ENCODE peak calls at places on chromosomes 12 and 14, in four cellular contexts. One of them, this sample, is unnamed.

GRCh38 chr14:100320157-100320856 is 2.8 kb upstream of the SLC25A47 start:
- DNase-seq in NB4: no peak
- DNase-seq in NCI-H748 treated with DMSO at 0.1 percent for 48 hours: no peak
- DNase-seq in body of pancreas: no peak
- DNase-seq in this sample: no peak

GRCh38 chr12:20808521-20808920 is 2.0 kb upstream of the SLCO1B3 start:
- DNase-seq in NCI-H748 treated with DMSO at 0.1 percent for 48 hours: no peak
- DNase-seq in body of pancreas: no peak
- DNase-seq in NB4: peak
- DNase-seq in this sample: no peak

GRCh38 chr12:77047341-77048202 is 17.8 kb downstream of the E2F7 start:
- DNase-seq in NB4: no peak
- DNase-seq in body of pancreas: no peak
- DNase-seq in NCI-H748 treated with DMSO at 0.1 percent for 48 hours: no peak
- DNase-seq in this sample: no peak

GRCh38 chr12:66119229-66119869 is 11.2 kb downstream of the LLPH start:
- DNase-seq in NCI-H748 treated with DMSO at 0.1 percent for 48 hours: no peak
- DNase-seq in NB4: peak
- DNase-seq in body of pancreas: no peak
- DNase-seq in this sample: no peak

GRCh38 chr12:52182898-52183543 is 8.8 kb downstream of the KRT80 start:
- DNase-seq in NB4: no peak
- DNase-seq in NCI-H748 treated with DMSO at 0.1 percent for 48 hours: no peak
- DNase-seq in body of pancreas: no peak
- DNase-seq in this sample: no peak

GRCh38 chr12:22738945-22739344 is 114.0 kb downstream of the ETNK1 start:
- DNase-seq in NB4: no peak
- DNase-seq in NCI-H748 treated with DMSO at 0.1 percent for 48 hours: no peak
- DNase-seq in body of pancreas: no peak
- DNase-seq in this sample: no peak

GRCh38 chr14:35405304-35405996 is 901 bp upstream of the NFKBIA start:
- DNase-seq in NCI-H748 treated with DMSO at 0.1 percent for 48 hours: no peak
- DNase-seq in body of pancreas: peak
- DNase-seq in NB4: no peak
- DNase-seq in this sample: no peak

GRCh38 chr14:55553791-55554190 is 26.2 kb upstream of the KTN1 start:
- DNase-seq in body of pancreas: no peak
- DNase-seq in NCI-H748 treated with DMSO at 0.1 percent for 48 hours: no peak
- DNase-seq in NB4: no peak
- DNase-seq in this sample: no peak

GRCh38 chr12:84986586-84986985 is 49.5 kb downstream of the TSPAN19 start:
- DNase-seq in NCI-H748 treated with DMSO at 0.1 percent for 48 hours: peak
- DNase-seq in NB4: no peak
- DNase-seq in body of pancreas: no peak
- DNase-seq in this sample: no peak

GRCh38 chr14:105483300-105484068 is 3.2 kb upstream of the CRIP1 start:
- DNase-seq in body of pancreas: no peak
- DNase-seq in NB4: no peak
- DNase-seq in NCI-H748 treated with DMSO at 0.1 percent for 48 hours: no peak
- DNase-seq in this sample: no peak

GRCh38 chr14:22428681-22429315 is 160.2 kb downstream of the DAD1 start:
- DNase-seq in body of pancreas: no peak
- DNase-seq in NCI-H748 treated with DMSO at 0.1 percent for 48 hours: no peak
- DNase-seq in NB4: peak
- DNase-seq in this sample: no peak

GRCh38 chr12:52155048-52155868 is 36.6 kb downstream of the KRT80 start:
- DNase-seq in body of pancreas: no peak
- DNase-seq in NB4: no peak
- DNase-seq in NCI-H748 treated with DMSO at 0.1 percent for 48 hours: no peak
- DNase-seq in this sample: peak

GRCh38 chr12:2113501-2113912 is 60.7 kb downstream of the CACNA1C start:
- DNase-seq in NCI-H748 treated with DMSO at 0.1 percent for 48 hours: no peak
- DNase-seq in NB4: no peak
- DNase-seq in body of pancreas: peak
- DNase-seq in this sample: no peak

GRCh38 chr12:31306871-31307270 is 19.1 kb downstream of the SINHCAF start:
- DNase-seq in NB4: no peak
- DNase-seq in body of pancreas: no peak
- DNase-seq in NCI-H748 treated with DMSO at 0.1 percent for 48 hours: no peak
- DNase-seq in this sample: no peak

GRCh38 chr14:20429801-20430669 is 5.9 kb downstream of the KLHL33 start:
- DNase-seq in body of pancreas: peak
- DNase-seq in NCI-H748 treated with DMSO at 0.1 percent for 48 hours: no peak
- DNase-seq in NB4: no peak
- DNase-seq in this sample: no peak

GRCh38 chr14:96189288-96189711 is 15.3 kb upstream of the BDKRB2 start:
- DNase-seq in NCI-H748 treated with DMSO at 0.1 percent for 48 hours: no peak
- DNase-seq in body of pancreas: no peak
- DNase-seq in NB4: no peak
- DNase-seq in this sample: no peak

GRCh38 chr12:123854918-123855317 is 92.8 kb downstream of the DNAH10 start:
- DNase-seq in NCI-H748 treated with DMSO at 0.1 percent for 48 hours: no peak
- DNase-seq in NB4: peak
- DNase-seq in body of pancreas: no peak
- DNase-seq in this sample: no peak

GRCh38 chr14:47678157-47678556 is 2.8 kb upstream of the MDGA2 start:
- DNase-seq in NB4: no peak
- DNase-seq in body of pancreas: no peak
- DNase-seq in NCI-H748 treated with DMSO at 0.1 percent for 48 hours: no peak
- DNase-seq in this sample: no peak

GRCh38 chr12:109458771-109459208 is 18.3 kb downstream of the KCTD10 start:
- DNase-seq in NCI-H748 treated with DMSO at 0.1 percent for 48 hours: peak
- DNase-seq in NB4: no peak
- DNase-seq in body of pancreas: no peak
- DNase-seq in this sample: no peak

GRCh38 chr12:47783024-47783755 is 10.2 kb downstream of the SLC48A1 start:
- DNase-seq in NCI-H748 treated with DMSO at 0.1 percent for 48 hours: no peak
- DNase-seq in NB4: no peak
- DNase-seq in body of pancreas: no peak
- DNase-seq in this sample: no peak

GRCh38 chr12:24488091-24488596 is 460.8 kb downstream of the BCAT1 start:
- DNase-seq in NCI-H748 treated with DMSO at 0.1 percent for 48 hours: no peak
- DNase-seq in NB4: no peak
- DNase-seq in body of pancreas: no peak
- DNase-seq in this sample: no peak

GRCh38 chr12:65335021-65335714 is 56.7 kb downstream of the MSRB3 start:
- DNase-seq in NCI-H748 treated with DMSO at 0.1 percent for 48 hours: no peak
- DNase-seq in NB4: peak
- DNase-seq in body of pancreas: no peak
- DNase-seq in this sample: no peak

GRCh38 chr12:58588771-58589170 is 331.5 kb downstream of the LRIG3 start:
- DNase-seq in NB4: no peak
- DNase-seq in NCI-H748 treated with DMSO at 0.1 percent for 48 hours: no peak
- DNase-seq in body of pancreas: no peak
- DNase-seq in this sample: no peak

GRCh38 chr12:69875416-69875815 is 50.4 kb downstream of the MYRFL start:
- DNase-seq in body of pancreas: no peak
- DNase-seq in NCI-H748 treated with DMSO at 0.1 percent for 48 hours: no peak
- DNase-seq in NB4: no peak
- DNase-seq in this sample: no peak

GRCh38 chr14:89303452-89304435 is 113.3 kb downstream of the FOXN3 start:
- DNase-seq in NCI-H748 treated with DMSO at 0.1 percent for 48 hours: peak
- DNase-seq in NB4: peak
- DNase-seq in body of pancreas: peak
- DNase-seq in this sample: no peak

GRCh38 chr12:109930028-109930800 is 30.1 kb downstream of the TCHP start:
- DNase-seq in NCI-H748 treated with DMSO at 0.1 percent for 48 hours: no peak
- DNase-seq in body of pancreas: peak
- DNase-seq in NB4: no peak
- DNase-seq in this sample: no peak

GRCh38 chr12:49264466-49264872 is 413 bp upstream of the TUBA1C start:
- DNase-seq in body of pancreas: no peak
- DNase-seq in NB4: no peak
- DNase-seq in NCI-H748 treated with DMSO at 0.1 percent for 48 hours: no peak
- DNase-seq in this sample: peak

GRCh38 chr12:16076553-16076952 is 165.4 kb downstream of the DERA start:
- DNase-seq in body of pancreas: no peak
- DNase-seq in NB4: peak
- DNase-seq in NCI-H748 treated with DMSO at 0.1 percent for 48 hours: peak
- DNase-seq in this sample: no peak

GRCh38 chr14:55339770-55340169 is 68.5 kb downstream of the FBXO34 start:
- DNase-seq in NCI-H748 treated with DMSO at 0.1 percent for 48 hours: no peak
- DNase-seq in body of pancreas: no peak
- DNase-seq in NB4: peak
- DNase-seq in this sample: no peak

GRCh38 chr12:47838286-47838931 is 18.7 kb upstream of the HDAC7 start:
- DNase-seq in body of pancreas: peak
- DNase-seq in NB4: peak
- DNase-seq in NCI-H748 treated with DMSO at 0.1 percent for 48 hours: no peak
- DNase-seq in this sample: no peak

GRCh38 chr14:33682746-33683145 is 268.1 kb downstream of the EGLN3 start:
- DNase-seq in body of pancreas: peak
- DNase-seq in NCI-H748 treated with DMSO at 0.1 percent for 48 hours: no peak
- DNase-seq in NB4: no peak
- DNase-seq in this sample: no peak